ENCODE peak calls at places on chromosomes 5 and 9, in eight cellular contexts. One of them, this sample, is unnamed.

GRCh38 chr9:125996671-125997509 is 249.7 kb downstream of the PBX3 start:
- DNase-seq in adipocyte: no peak
- DNase-seq in retina: no peak
- DNase-seq in CD4-positive, alpha-beta T cell: no peak
- DNase-seq in glomerular endothelial cell: no peak
- DNase-seq in stromal cell of bone marrow: no peak
- DNase-seq in HT1080: no peak
- DNase-seq in epithelial cell of prostate: no peak
- DNase-seq in this sample: no peak

GRCh38 chr5:33180900-33181299 is 259.9 kb upstream of the TARS1 start:
- DNase-seq in HT1080: peak; percentile 55
- DNase-seq in epithelial cell of prostate: no peak
- DNase-seq in glomerular endothelial cell: no peak
- DNase-seq in stromal cell of bone marrow: peak; percentile 52
- DNase-seq in retina: no peak
- DNase-seq in adipocyte: peak; percentile 75
- DNase-seq in CD4-positive, alpha-beta T cell: no peak
- DNase-seq in this sample: peak; percentile 45

GRCh38 chr5:59773286-59773685 is 120.2 kb downstream of the PDE4D start:
- DNase-seq in retina: no peak
- DNase-seq in HT1080: peak; percentile 29
- DNase-seq in stromal cell of bone marrow: no peak
- DNase-seq in CD4-positive, alpha-beta T cell: no peak
- DNase-seq in adipocyte: no peak
- DNase-seq in epithelial cell of prostate: no peak
- DNase-seq in glomerular endothelial cell: no peak
- DNase-seq in this sample: no peak

GRCh38 chr9:76562511-76562911 is 103.5 kb downstream of the GCNT1 start:
- DNase-seq in CD4-positive, alpha-beta T cell: no peak
- DNase-seq in HT1080: peak; percentile 69
- DNase-seq in epithelial cell of prostate: no peak
- DNase-seq in glomerular endothelial cell: no peak
- DNase-seq in retina: no peak
- DNase-seq in adipocyte: peak; percentile 72
- DNase-seq in stromal cell of bone marrow: peak; percentile 71
- DNase-seq in this sample: peak; percentile 70

GRCh38 chr5:102290004-102290403 is 6.1 kb downstream of the SLCO4C1 start:
- DNase-seq in glomerular endothelial cell: no peak
- DNase-seq in CD4-positive, alpha-beta T cell: no peak
- DNase-seq in HT1080: no peak
- DNase-seq in epithelial cell of prostate: no peak
- DNase-seq in adipocyte: no peak
- DNase-seq in retina: no peak
- DNase-seq in stromal cell of bone marrow: no peak
- DNase-seq in this sample: no peak

GRCh38 chr9:111483419-111483861 is 743 bp downstream of the ECPAS start:
- DNase-seq in glomerular endothelial cell: no peak
- DNase-seq in adipocyte: no peak
- DNase-seq in HT1080: no peak
- DNase-seq in stromal cell of bone marrow: no peak
- DNase-seq in epithelial cell of prostate: no peak
- DNase-seq in CD4-positive, alpha-beta T cell: peak; percentile 9
- DNase-seq in retina: no peak
- DNase-seq in this sample: no peak

GRCh38 chr5:115979628-115980041 is 17.4 kb downstream of the LVRN start:
- DNase-seq in epithelial cell of prostate: no peak
- DNase-seq in glomerular endothelial cell: no peak
- DNase-seq in stromal cell of bone marrow: peak; percentile 48
- DNase-seq in adipocyte: peak; percentile 67
- DNase-seq in retina: no peak
- DNase-seq in HT1080: no peak
- DNase-seq in CD4-positive, alpha-beta T cell: no peak
- DNase-seq in this sample: peak; percentile 97

GRCh38 chr5:90548069-90548593 is 10.5 kb upstream of the ADGRV1 start:
- DNase-seq in CD4-positive, alpha-beta T cell: no peak
- DNase-seq in epithelial cell of prostate: peak; percentile 26
- DNase-seq in stromal cell of bone marrow: peak; percentile 37
- DNase-seq in adipocyte: no peak
- DNase-seq in HT1080: peak; percentile 54
- DNase-seq in glomerular endothelial cell: no peak
- DNase-seq in retina: peak; percentile 12
- DNase-seq in this sample: no peak

This sample was measured in fibroblast of gingiva.